ENCODE peak calls at places on chromosomes 12 and 14, in nine cellular contexts. L, P, E, X, R, S, T, K and W are unnamed samples.

GRCh38 chr12:105569886-105570285 is 239.4 kb downstream of the C12orf75 start:
- DNase-seq in L (no peak), P (no peak), E (no peak), X (no peak), R (no peak), S (no peak), T (no peak), K (no peak), W (no peak)

GRCh38 chr12:105431537-105431936 is 101.0 kb downstream of the C12orf75 start:
- DNase-seq in L (no peak), P (no peak), E (no peak), X (no peak), R (no peak), S (no peak), T (no peak), K (no peak), W (no peak)

GRCh38 chr14:32611752-32612151 is 282.7 kb downstream of the AKAP6 start:
- DNase-seq in L (no peak), P (no peak), E (no peak), X (no peak), R (no peak), S (no peak), T (no peak), K (no peak), W (no peak)

GRCh38 chr14:101352567-101352966 is 208.7 kb upstream of the DIO3 start:
- DNase-seq in L (peak), P (peak), E (no peak), X (no peak), R (no peak), S (no peak), T (no peak), K (peak), W (no peak)

GRCh38 chr12:91786490-91787272 is 359.0 kb downstream of the BTG1 start:
- DNase-seq in L (no peak), P (no peak), E (no peak), X (no peak), R (no peak), S (no peak), T (no peak), K (no peak), W (no peak)

GRCh38 chr12:34397591-34398365 is 375.5 kb downstream of the ALG10 start:
- DNase-seq in L (peak), P (peak), E (peak), X (no peak), R (no peak), S (no peak), T (no peak), K (peak), W (peak)

GRCh38 chr14:22556021-22556989 is 32.7 kb downstream of the DAD1 start:
- DNase-seq in L (peak), P (peak), E (no peak), X (no peak), R (no peak), S (no peak), T (peak), K (peak), W (peak)

GRCh38 chr14:53924754-53925153 is 31.9 kb downstream of the BMP4 start:
- DNase-seq in L (no peak), P (no peak), E (no peak), X (no peak), R (peak), S (peak), T (no peak), K (no peak), W (no peak)

GRCh38 chr12:11158885-11159444 is 12.0 kb upstream of the SMIM10L1 start:
- DNase-seq in L (no peak), P (no peak), E (no peak), X (no peak), R (no peak), S (no peak), T (no peak), K (no peak), W (no peak)

GRCh38 chr12:2498961-2499500 is 295.7 kb upstream of the FKBP4 start:
- DNase-seq in L (peak), P (no peak), E (no peak), X (no peak), R (no peak), S (no peak), T (no peak), K (peak), W (no peak)

GRCh38 chr12:124744659-124745467 is 118.8 kb downstream of the SCARB1 start:
- DNase-seq in L (no peak), P (no peak), E (no peak), X (no peak), R (peak), S (peak), T (peak), K (no peak), W (no peak)

GRCh38 chr12:103745962-103746361 is 95.1 kb downstream of the NT5DC3 start:
- DNase-seq in L (no peak), P (no peak), E (no peak), X (no peak), R (no peak), S (peak), T (no peak), K (no peak), W (no peak)

GRCh38 chr12:7047318-7047717 is 13.2 kb upstream of the C1S start:
- DNase-seq in L (no peak), P (no peak), E (no peak), X (no peak), R (no peak), S (no peak), T (no peak), K (no peak), W (no peak)

DNA sequence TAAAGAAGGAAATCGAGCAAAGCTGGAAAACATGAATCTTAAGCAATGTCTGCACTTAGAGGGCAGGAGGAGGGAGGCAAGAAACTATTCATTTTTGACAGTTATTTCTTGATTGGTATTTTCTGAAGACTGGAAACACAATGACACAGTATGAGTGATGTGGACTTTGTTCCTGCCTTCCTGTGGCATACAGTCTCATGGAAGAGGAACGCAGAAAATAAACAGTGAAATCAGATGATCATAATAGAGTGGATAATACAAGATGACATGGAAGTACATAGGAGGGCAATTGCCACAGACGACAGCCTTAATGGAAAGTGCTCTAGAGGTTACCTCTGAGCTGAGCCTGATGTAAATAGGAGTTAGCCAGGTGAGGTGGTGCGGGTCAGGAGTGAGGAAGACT is 140.4 kb upstream of the MAX start:
- DNase-seq in L (no peak), P (no peak), E (no peak), X (no peak), R (peak), S (no peak), T (no peak), K (no peak), W (no peak)
- TF ChIP-seq POLR2AphosphoS5 in L (no peak), P (no peak), E (no peak), X (no peak), R (no peak), S (no peak), T (no peak), K (no peak), W (no peak)

GRCh38 chr14:71203306-71203705 is 296.0 kb downstream of the PCNX1 start:
- DNase-seq in L (no peak), P (no peak), E (no peak), X (no peak), R (no peak), S (no peak), T (no peak), K (no peak), W (no peak)

GRCh38 chr14:71206766-71207371 is 299.6 kb downstream of the PCNX1 start:
- DNase-seq in L (peak), P (no peak), E (no peak), X (no peak), R (no peak), S (no peak), T (no peak), K (peak), W (no peak)

GRCh38 chr14:71206123-71206522 is 298.9 kb downstream of the PCNX1 start:
- DNase-seq in L (no peak), P (no peak), E (no peak), X (no peak), R (no peak), S (no peak), T (no peak), K (no peak), W (no peak)

GRCh38 chr14:71204231-71204630 is 297.0 kb downstream of the PCNX1 start:
- DNase-seq in L (no peak), P (no peak), E (no peak), X (no peak), R (no peak), S (no peak), T (no peak), K (no peak), W (no peak)

DNA sequence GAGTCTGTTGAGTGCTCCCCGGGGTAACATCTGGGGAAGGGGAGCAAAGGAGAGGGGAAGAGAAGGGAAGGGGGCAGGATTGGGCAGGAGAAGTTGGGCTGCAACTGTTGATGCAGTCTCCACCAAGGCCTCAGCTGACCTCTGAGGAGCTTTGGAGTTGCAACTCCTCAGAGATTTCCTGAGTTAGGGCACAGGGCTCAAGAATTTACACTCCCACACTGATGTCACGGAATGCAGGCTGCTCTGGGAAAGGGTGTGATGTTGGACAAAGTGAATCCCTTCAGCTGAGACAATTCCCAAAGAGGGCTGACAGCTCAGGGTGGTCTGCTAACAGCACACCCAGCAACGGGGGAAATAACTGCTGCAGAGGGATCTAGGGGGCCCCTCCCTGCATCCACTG is 295.6 kb downstream of the PCNX1 start:
- DNase-seq in L (no peak), P (no peak), E (no peak), X (no peak), R (no peak), S (no peak), T (no peak), K (no peak), W (no peak)
- TF ChIP-seq POLR2AphosphoS5 in L (no peak), P (no peak), E (no peak), X (no peak), R (no peak), S (no peak), T (no peak), K (no peak), W (no peak)

GRCh38 chr14:65348137-65348536 is 64.4 kb upstream of the FUT8 start:
- DNase-seq in L (peak), P (no peak), E (no peak), X (no peak), R (no peak), S (no peak), T (no peak), K (no peak), W (no peak)
- TF ChIP-seq POLR2AphosphoS5 in L (no peak), P (no peak), E (no peak), X (no peak), R (no peak), S (no peak), T (no peak), K (no peak), W (no peak)

GRCh38 chr14:50229646-50230045 is 1.7 kb downstream of the SOS2 start:
- DNase-seq in L (no peak), P (no peak), E (no peak), X (no peak), R (no peak), S (no peak), T (no peak), K (no peak), W (no peak)

GRCh38 chr14:50222061-50222613 is 9.2 kb downstream of the SOS2 start:
- DNase-seq in L (no peak), P (no peak), E (no peak), X (no peak), R (no peak), S (no peak), T (no peak), K (no peak), W (no peak)

GRCh38 chr14:50228313-50228712 is 3.1 kb downstream of the SOS2 start:
- DNase-seq in L (no peak), P (no peak), E (no peak), X (no peak), R (no peak), S (no peak), T (no peak), K (no peak), W (no peak)

GRCh38 chr14:50225974-50226297 is 5.4 kb downstream of the SOS2 start:
- DNase-seq in L (no peak), P (no peak), E (no peak), X (no peak), R (no peak), S (no peak), T (no peak), K (no peak), W (no peak)

GRCh38 chr14:50225067-50225973 is 6.1 kb downstream of the SOS2 start:
- DNase-seq in L (no peak), P (no peak), E (no peak), X (no peak), R (peak), S (no peak), T (no peak), K (no peak), W (no peak)
- TF ChIP-seq POLR2AphosphoS5 in L (peak), P (no peak), E (no peak), X (no peak), R (no peak), S (no peak), T (no peak), K (peak), W (peak)

DNA sequence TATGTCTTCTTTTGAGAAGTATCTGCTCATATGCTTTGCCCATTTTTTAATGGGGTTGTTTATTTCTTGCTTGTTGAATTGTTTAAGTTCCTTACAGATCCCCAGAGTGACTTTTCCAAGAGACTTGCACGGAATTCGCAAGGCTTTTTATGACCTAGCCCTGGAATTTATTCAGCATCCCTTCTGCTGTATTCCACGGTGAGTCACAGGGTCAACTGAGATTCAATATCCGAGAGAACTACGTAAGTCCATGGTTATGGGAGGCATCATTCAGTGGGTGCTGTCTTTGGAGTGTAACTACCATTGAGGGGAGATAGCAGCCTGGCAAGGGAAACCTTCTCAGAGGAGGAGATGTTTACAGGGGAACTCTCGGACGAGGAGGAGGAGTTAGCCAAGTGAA is 20.9 kb upstream of the GPRC5A start:
- DNase-seq in L (no peak), P (no peak), E (no peak), X (no peak), R (peak), S (peak), T (no peak), K (no peak), W (no peak)
- TF ChIP-seq POLR2AphosphoS5 in L (no peak), P (no peak), E (no peak), X (no peak), R (no peak), S (no peak), T (no peak), K (no peak), W (no peak)

GRCh38 chr12:31105668-31106067 is 32.0 kb downstream of the DDX11 start:
- DNase-seq in L (no peak), P (no peak), E (no peak), X (no peak), R (no peak), S (no peak), T (no peak), K (no peak), W (no peak)
- TF ChIP-seq POLR2AphosphoS5 in L (no peak), P (no peak), E (no peak), X (no peak), R (no peak), S (no peak), T (no peak), K (no peak), W (no peak)